ENCODE peak calls at places on chromosomes 11 and 22, in nine cellular contexts. T is GM12891; Y is cardiac fibroblast; C is T follicular helper cell; O is activated naive CD4-positive, alpha-beta T cell; N is GM19239; E is AG10803; A is dorsolateral prefrontal cortex; P is Calu3. R is an unnamed sample.

GRCh38 chr11:61173456-61173855 is 12.2 kb upstream of the VPS37C start:
- DNase-seq in P (peak; percentile 36), O (no peak), C (no peak), A (no peak), T (no peak), N (no peak), Y (peak; percentile 22), E (peak; percentile 52), R (no peak)

GRCh38 chr11:33172996-33173395 is 11.7 kb upstream of the CSTF3 start:
- DNase-seq in E (peak; percentile 69), O (no peak), Y (peak; percentile 71), T (no peak), P (no peak), N (no peak), C (no peak), A (no peak), R (no peak)

GRCh38 chr22:46770151-46770641 is 7.7 kb downstream of the TBC1D22A start:
- DNase-seq in Y (no peak), O (no peak), N (no peak), C (no peak), T (no peak), P (no peak), E (no peak), A (no peak), R (no peak)

GRCh38 chr11:38824573-38824972 is 2226.5 kb upstream of the RAG2 start:
- DNase-seq in A (no peak), O (no peak), T (no peak), P (no peak), N (no peak), C (no peak), E (no peak), Y (peak; percentile 20), R (no peak)

GRCh38 chr11:61963282-61964057 is 4.0 kb downstream of the FTH1 start:
- DNase-seq in C (no peak), A (peak; percentile 24), P (no peak), N (no peak), O (no peak), E (peak; percentile 83), Y (peak; percentile 91), T (no peak), R (no peak)

GRCh38 chr11:117045196-117045595 is 53.0 kb downstream of the SIK3 start:
- DNase-seq in P (no peak), E (peak; percentile 71), O (no peak), C (no peak), N (no peak), A (no peak), T (no peak), Y (peak; percentile 46), R (no peak)

GRCh38 chr11:125358254-125358840 is 137.7 kb downstream of the FEZ1 start:
- DNase-seq in A (no peak), E (peak; percentile 11), N (no peak), C (no peak), T (no peak), Y (peak; percentile 32), P (no peak), O (no peak), R (no peak)

GRCh38 chr11:112538529-112538928 is 277.9 kb upstream of the PLET1 start:
- DNase-seq in P (no peak), Y (no peak), A (no peak), C (no peak), T (no peak), N (no peak), O (no peak), E (no peak), R (no peak)

GRCh38 chr11:25733777-25734176 is 598.2 kb upstream of the ANO3 start:
- DNase-seq in P (no peak), C (no peak), E (no peak), Y (peak; percentile 34), T (no peak), A (no peak), O (no peak), N (no peak), R (no peak)

GRCh38 chr22:31248138-31248745 is 36.1 kb downstream of the LIMK2 start:
- DNase-seq in N (peak; percentile 26), T (peak; percentile 55), O (peak; percentile 63), P (no peak), E (peak; percentile 89), C (peak; percentile 60), Y (peak; percentile 93), A (peak; percentile 62), R (peak; percentile 79)

GRCh38 chr11:102932678-102933077 is 22.9 kb downstream of the MMP13 start:
- DNase-seq in N (no peak), T (no peak), P (no peak), E (peak; percentile 51), O (no peak), Y (no peak), C (no peak), A (no peak), R (no peak)

GRCh38 chr22:46583571-46583970 is 36.6 kb upstream of the GRAMD4 start:
- DNase-seq in O (no peak), N (no peak), T (no peak), Y (no peak), A (peak; percentile 15), E (no peak), C (no peak), P (no peak), R (no peak)

GRCh38 chr11:65207918-65208784 is 26.4 kb downstream of the CAPN1 start:
- DNase-seq in C (no peak), E (no peak), A (no peak), N (no peak), T (no peak), O (no peak), Y (no peak), P (no peak), R (no peak)

GRCh38 chr11:128884054-128884453 is 7.1 kb upstream of the KCNJ5 start:
- DNase-seq in T (no peak), P (no peak), N (no peak), Y (no peak), O (no peak), C (no peak), E (no peak), A (no peak), R (no peak)

GRCh38 chr22:32617271-32617670 is 142.7 kb downstream of the FBXO7 start:
- DNase-seq in T (no peak), C (no peak), Y (peak; percentile 33), O (no peak), E (no peak), A (no peak), N (no peak), P (no peak), R (no peak)

GRCh38 chr11:83863272-83863671 is 577.1 kb upstream of the CCDC90B start:
- DNase-seq in C (no peak), P (no peak), N (no peak), O (no peak), Y (no peak), E (no peak), T (no peak), A (no peak), R (no peak)

GRCh38 chr11:131739243-131739882 is 368.9 kb downstream of the NTM start:
- DNase-seq in P (no peak), C (no peak), Y (no peak), N (no peak), A (no peak), T (no peak), E (no peak), O (no peak), R (no peak)

GRCh38 chr11:86743223-86744118 is 56.9 kb upstream of the PRSS23 start:
- DNase-seq in P (peak; percentile 60), C (no peak), N (no peak), O (no peak), T (no peak), Y (peak; percentile 93), A (peak; percentile 71), E (peak; percentile 99), R (no peak)

GRCh38 chr22:21691773-21692172 is 26.0 kb downstream of the PPIL2 start:
- DNase-seq in Y (no peak), O (no peak), C (no peak), A (no peak), P (no peak), E (no peak), N (no peak), T (no peak), R (no peak)

GRCh38 chr11:1870721-1871466 is 18.0 kb downstream of the LSP1 start:
- DNase-seq in O (no peak), E (peak; percentile 34), Y (no peak), C (no peak), P (no peak), A (peak; percentile 72), T (no peak), N (no peak), R (peak; percentile 52)